ENCODE peak calls at places on chromosomes 16 and 17, in ten cellular contexts. B is NCI-H1436 treated with DMSO at 0.1 percent for 48 hours; O is fibroblast of the aortic adventitia; U is amniotic epithelial cell; Y is left lobe of liver; I is activated T-helper 1 cell treated with Interleukin-2 at 50 U/mL for 16 hours; S is psoas muscle; C is non-pigmented ciliary epithelial cell; P is mesendoderm; H is activated T-helper 2 cell treated with anti-CD3 and anti-CD28 coated beads, Interferon-gamma antibody, Interleukin-2, Interleukin-4, amounts not matched to agents 10 μg/mL and 5 μg/mL and 100 μg/mL, durations not matched to agents 14 hours and 24 hours and 36 hours. Z is an unnamed sample.

GRCh38 chr17:4074831-4075495 is 67.9 kb downstream of the ZZEF1 start:
- DNase-seq in B (no peak), O (peak; percentile 55), U (peak; percentile 51), Y (no peak), I (no peak), S (no peak), C (no peak), P (peak; percentile 58), H (no peak), Z (no peak)

GRCh38 chr16:70395345-70395901 is 43.5 kb downstream of the ST3GAL2 start:
- DNase-seq in B (no peak), O (peak; percentile 35), U (peak; percentile 23), Y (peak; percentile 80), I (peak; percentile 32), S (peak; percentile 87), C (no peak), P (peak; percentile 83), H (peak; percentile 50), Z (peak; percentile 65)

GRCh38 chr16:85718682-85719081 is 29.9 kb upstream of the GINS2 start:
- DNase-seq in B (no peak), O (no peak), U (no peak), Y (no peak), I (no peak), S (no peak), C (no peak), P (no peak), H (no peak), Z (no peak)

GRCh38 chr17:42773290-42774035 is at the start of gene VPS25:
- DNase-seq in B (peak; percentile 31), O (peak; percentile 88), U (peak; percentile 84), Y (peak; percentile 78), I (peak; percentile 64), S (peak; percentile 86), C (no peak), P (peak; percentile 94), H (peak; percentile 68), Z (peak; percentile 64)

GRCh38 chr17:34638526-34639260 is 59.3 kb downstream of the TMEM132E start:
- DNase-seq in B (no peak), O (no peak), U (no peak), Y (no peak), I (no peak), S (no peak), C (no peak), P (no peak), H (no peak), Z (no peak)

GRCh38 chr16:14509675-14510132 is 120.4 kb downstream of the PARN start:
- DNase-seq in B (no peak), O (peak; percentile 50), U (peak; percentile 72), Y (no peak), I (no peak), S (no peak), C (no peak), P (peak; percentile 55), H (no peak), Z (no peak)

GRCh38 chr16:87310610-87311009 is 6.6 kb downstream of the C16orf95 start:
- DNase-seq in B (no peak), O (no peak), U (no peak), Y (no peak), I (no peak), S (peak; percentile 29), C (no peak), P (no peak), H (no peak), Z (no peak)

GRCh38 chr17:44069974-44070454 is 521 bp upstream of the G6PC3 start:
- DNase-seq in B (no peak), O (peak; percentile 11), U (peak; percentile 58), Y (no peak), I (no peak), S (no peak), C (no peak), P (peak; percentile 73), H (no peak), Z (no peak)

GRCh38 chr17:40065771-40066510 is 3.2 kb downstream of the THRA start:
- DNase-seq in B (no peak), O (no peak), U (no peak), Y (no peak), I (no peak), S (peak; percentile 61), C (no peak), P (no peak), H (no peak), Z (no peak)

GRCh38 chr17:19017401-19017800 is 12.8 kb upstream of the FAM83G start:
- DNase-seq in B (no peak), O (no peak), U (no peak), Y (no peak), I (no peak), S (peak; percentile 28), C (no peak), P (no peak), H (no peak), Z (no peak)

GRCh38 chr17:77233635-77234334 is 93.0 kb downstream of the SEC14L1 start:
- DNase-seq in B (no peak), O (peak; percentile 74), U (peak; percentile 89), Y (no peak), I (no peak), S (no peak), C (peak; percentile 44), P (peak; percentile 69), H (no peak), Z (no peak)

GRCh38 chr16:23424292-23424958 is 28.6 kb downstream of the COG7 start:
- DNase-seq in B (no peak), O (no peak), U (peak; percentile 28), Y (no peak), I (no peak), S (no peak), C (no peak), P (no peak), H (no peak), Z (peak; percentile 90)

GRCh38 chr17:67488768-67489167 is 111.7 kb downstream of the PITPNC1 start:
- DNase-seq in B (no peak), O (no peak), U (no peak), Y (no peak), I (no peak), S (no peak), C (no peak), P (no peak), H (no peak), Z (no peak)

GRCh38 chr17:7218166-7218565 is 1.5 kb downstream of the DLG4 start:
- DNase-seq in B (no peak), O (no peak), U (no peak), Y (no peak), I (no peak), S (no peak), C (no peak), P (no peak), H (no peak), Z (no peak)

GRCh38 chr16:76639685-76640289 is 362.6 kb downstream of the CNTNAP4 start:
- DNase-seq in B (no peak), O (peak; percentile 7), U (peak; percentile 75), Y (peak; percentile 59), I (no peak), S (no peak), C (no peak), P (peak; percentile 78), H (no peak), Z (no peak)

GRCh38 chr17:67072885-67073284 is 28.5 kb downstream of the CACNG1 start:
- DNase-seq in B (no peak), O (no peak), U (no peak), Y (no peak), I (no peak), S (no peak), C (no peak), P (no peak), H (no peak), Z (no peak)

GRCh38 chr17:28896884-28897768 is at the start of gene FLOT2:
- DNase-seq in B (no peak), O (peak; percentile 62), U (peak; percentile 59), Y (peak; percentile 81), I (peak; percentile 53), S (peak; percentile 77), C (no peak), P (peak; percentile 69), H (peak; percentile 52), Z (no peak)

GRCh38 chr16:54275956-54276355 is 10.6 kb downstream of the IRX3 start:
- DNase-seq in B (no peak), O (no peak), U (no peak), Y (no peak), I (no peak), S (no peak), C (no peak), P (no peak), H (no peak), Z (no peak)

GRCh38 chr16:4081035-4081434 is 35.2 kb downstream of the ADCY9 start:
- DNase-seq in B (no peak), O (no peak), U (no peak), Y (no peak), I (no peak), S (no peak), C (no peak), P (peak; percentile 26), H (no peak), Z (no peak)

GRCh38 chr17:8577868-8578267 is 52.7 kb downstream of the MYH10 start:
- DNase-seq in B (no peak), O (no peak), U (no peak), Y (no peak), I (no peak), S (no peak), C (no peak), P (no peak), H (no peak), Z (no peak)

GRCh38 chr16:48393843-48394703 is 8.9 kb upstream of the SIAH1 start:
- DNase-seq in B (no peak), O (peak; percentile 78), U (peak; percentile 89), Y (peak; percentile 40), I (no peak), S (peak; percentile 83), C (peak; percentile 37), P (no peak), H (no peak), Z (peak; percentile 45)

GRCh38 chr17:43834106-43834505 is 1.2 kb upstream of the MPP3 start:
- DNase-seq in B (no peak), O (peak; percentile 70), U (peak; percentile 51), Y (no peak), I (no peak), S (no peak), C (peak; percentile 27), P (no peak), H (no peak), Z (no peak)

GRCh38 chr16:30335598-30336474 is 19.3 kb downstream of the CD2BP2 start:
- DNase-seq in B (no peak), O (peak; percentile 21), U (peak; percentile 41), Y (peak; percentile 91), I (no peak), S (peak; percentile 76), C (no peak), P (no peak), H (no peak), Z (no peak)

GRCh38 chr17:35786941-35787432 is 8.5 kb downstream of the MMP28 start:
- DNase-seq in B (no peak), O (no peak), U (peak; percentile 88), Y (no peak), I (no peak), S (no peak), C (no peak), P (no peak), H (no peak), Z (no peak)

GRCh38 chr16:46920402-46921068 is 36.4 kb downstream of the GPT2 start:
- DNase-seq in B (no peak), O (no peak), U (no peak), Y (peak; percentile 62), I (no peak), S (no peak), C (no peak), P (no peak), H (no peak), Z (peak; percentile 73)

GRCh38 chr17:43599835-43600234 is 53.7 kb upstream of the ETV4 start:
- DNase-seq in B (no peak), O (peak; percentile 89), U (peak; percentile 87), Y (no peak), I (no peak), S (no peak), C (peak; percentile 27), P (no peak), H (no peak), Z (peak; percentile 37)

GRCh38 chr16:53291757-53292392 is 142.4 kb upstream of the RBL2 start:
- DNase-seq in B (no peak), O (no peak), U (peak; percentile 21), Y (no peak), I (no peak), S (no peak), C (peak; percentile 14), P (no peak), H (no peak), Z (no peak)

GRCh38 chr17:56785396-56785795 is 48.3 kb downstream of the C17orf67 start:
- DNase-seq in B (no peak), O (no peak), U (peak; percentile 13), Y (no peak), I (no peak), S (no peak), C (no peak), P (no peak), H (no peak), Z (no peak)

Z was measured in breast epithelium.